ENCODE peak calls at places on chromosomes 6 and 20, in four cellular contexts. T, Q, U and F are unnamed samples.

GRCh38 chr20:40814328-40814960 is 125.4 kb upstream of the MAFB start:
- DNase-seq in U (no peak), T (no peak), Q (no peak), F (no peak)

GRCh38 chr20:45892828-45893500 is 1.8 kb downstream of the CTSA start:
- DNase-seq in T (no peak), U (no peak), Q (no peak), F (peak)

GRCh38 chr20:10987651-10988383 is 314.0 kb upstream of the JAG1 start:
- DNase-seq in Q (no peak), T (no peak), U (no peak), F (no peak)

GRCh38 chr20:62816879-62817873 is at the start of gene COL9A3:
- DNase-seq in Q (no peak), T (no peak), U (no peak), F (no peak)

GRCh38 chr6:139152892-139153271 is 18.0 kb downstream of the HECA start:
- DNase-seq in T (no peak), U (no peak), Q (no peak), F (no peak)

GRCh38 chr6:34990971-34991560 is 102.0 kb downstream of the ANKS1A start:
- DNase-seq in T (no peak), Q (no peak), U (peak), F (no peak)

GRCh38 chr6:131381694-131382093 is 191.3 kb upstream of the ARG1 start:
- DNase-seq in Q (no peak), T (no peak), U (no peak), F (no peak)

GRCh38 chr6:158033751-158034702 is 52.4 kb downstream of the SYNJ2 start:
- DNase-seq in U (no peak), Q (no peak), T (no peak), F (peak)

GRCh38 chr20:3777726-3778629 is 3.3 kb downstream of the SPEF1 start:
- DNase-seq in Q (peak), T (peak), U (peak), F (peak)

GRCh38 chr6:1552296-1552761 is 57.4 kb upstream of the FOXC1 start:
- DNase-seq in T (no peak), Q (no peak), U (peak), F (no peak)

GRCh38 chr6:130365166-130366010 is 429 bp upstream of the TMEM200A start:
- DNase-seq in Q (peak), U (peak), T (no peak), F (peak)

GRCh38 chr6:139271056-139271455 is 20.7 kb downstream of the TXLNB start:
- DNase-seq in Q (no peak), T (no peak), U (no peak), F (no peak)